ENCODE peak calls at places on chromosomes 5 and 9, in five cellular contexts. One of them, this sample, is unnamed.

GRCh38 chr5:80698369-80698768 is 43.6 kb upstream of the DHFR start:
- DNase-seq in OCI-LY7: no peak
- DNase-seq in GM23338: no peak
- DNase-seq in Karpas-422: no peak
- DNase-seq in PC-3: no peak
- DNase-seq in this sample: no peak

GRCh38 chr9:2574215-2574614 is 47.4 kb upstream of the VLDLR start:
- DNase-seq in OCI-LY7: no peak
- DNase-seq in GM23338: no peak
- DNase-seq in Karpas-422: no peak
- DNase-seq in PC-3: peak
- DNase-seq in this sample: no peak

GRCh38 chr9:23962101-23962500 is 136.1 kb upstream of the ELAVL2 start:
- DNase-seq in OCI-LY7: no peak
- DNase-seq in GM23338: peak
- DNase-seq in Karpas-422: no peak
- DNase-seq in PC-3: peak
- DNase-seq in this sample: no peak

GRCh38 chr9:33867747-33868429 is 50.9 kb downstream of the UBE2R2 start:
- DNase-seq in OCI-LY7: peak
- DNase-seq in GM23338: no peak
- DNase-seq in Karpas-422: no peak
- DNase-seq in PC-3: no peak
- DNase-seq in this sample: peak

GRCh38 chr5:107470007-107470582 is 200.6 kb downstream of the EFNA5 start:
- DNase-seq in OCI-LY7: no peak
- DNase-seq in GM23338: no peak
- DNase-seq in Karpas-422: no peak
- DNase-seq in PC-3: peak
- DNase-seq in this sample: no peak

GRCh38 chr9:124295097-124295794 is 37.5 kb downstream of the NEK6 start:
- DNase-seq in OCI-LY7: no peak
- DNase-seq in GM23338: no peak
- DNase-seq in Karpas-422: no peak
- DNase-seq in PC-3: no peak
- DNase-seq in this sample: peak

GRCh38 chr5:149228610-149229297 is 42.9 kb upstream of the AFAP1L1 start:
- DNase-seq in OCI-LY7: no peak
- DNase-seq in GM23338: peak
- DNase-seq in Karpas-422: peak
- DNase-seq in PC-3: peak
- DNase-seq in this sample: peak

GRCh38 chr5:149707097-149707496 is 23.0 kb upstream of the PPARGC1B start:
- DNase-seq in OCI-LY7: no peak
- DNase-seq in GM23338: no peak
- DNase-seq in Karpas-422: no peak
- DNase-seq in PC-3: no peak
- DNase-seq in this sample: no peak

DNA sequence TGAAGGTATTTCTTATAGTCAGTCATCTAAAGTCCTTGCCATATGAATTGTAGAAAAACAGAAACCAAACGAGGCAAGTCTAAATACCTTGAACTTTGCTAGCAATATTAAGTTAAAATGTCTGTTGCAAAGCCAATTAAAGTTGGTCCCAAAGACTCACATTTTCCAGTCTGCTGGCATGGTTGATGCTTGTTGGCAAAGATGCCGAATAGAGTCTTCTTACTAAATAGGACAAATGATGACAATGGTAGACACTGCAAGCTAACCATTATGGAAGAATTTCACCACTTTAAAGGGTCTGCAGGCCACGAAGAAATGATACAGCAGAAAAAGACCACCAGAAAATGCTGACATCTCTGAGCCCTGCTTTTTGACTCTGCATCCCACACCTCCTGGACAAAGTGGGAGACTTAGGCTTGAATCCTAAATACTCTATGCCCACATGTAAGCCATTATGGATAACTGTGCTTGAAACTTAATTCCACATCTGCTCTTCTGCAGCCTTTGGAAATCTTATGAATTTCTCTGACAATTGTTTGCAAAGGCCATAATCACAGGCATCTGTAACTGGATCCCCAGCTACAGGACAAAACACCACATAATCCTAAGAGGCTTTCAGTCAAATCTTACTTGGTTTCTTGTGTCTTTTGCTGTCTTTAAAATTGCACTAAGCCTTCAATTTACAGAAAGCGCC is 61.3 kb downstream of the LHFPL2 start:
- DNase-seq in OCI-LY7: no peak
- DNase-seq in GM23338: no peak
- DNase-seq in Karpas-422: no peak
- DNase-seq in PC-3: no peak
- DNase-seq in this sample: no peak
- H3K27ac ChIP-seq in OCI-LY7: no peak
- H3K27ac ChIP-seq in GM23338: no peak
- H3K27ac ChIP-seq in Karpas-422: no peak
- H3K27ac ChIP-seq in PC-3: peak
- H3K27ac ChIP-seq in this sample: peak

GRCh38 chr9:71628247-71628646 is 140.1 kb downstream of the CEMIP2 start:
- DNase-seq in OCI-LY7: no peak
- DNase-seq in GM23338: peak
- DNase-seq in Karpas-422: no peak
- DNase-seq in PC-3: peak
- DNase-seq in this sample: no peak

GRCh38 chr9:71626395-71626794 is 141.9 kb downstream of the CEMIP2 start:
- DNase-seq in OCI-LY7: no peak
- DNase-seq in GM23338: no peak
- DNase-seq in Karpas-422: no peak
- DNase-seq in PC-3: peak
- DNase-seq in this sample: no peak

GRCh38 chr9:71627537-71627936 is 140.8 kb downstream of the CEMIP2 start:
- DNase-seq in OCI-LY7: no peak
- DNase-seq in GM23338: no peak
- DNase-seq in Karpas-422: no peak
- DNase-seq in PC-3: no peak
- DNase-seq in this sample: no peak

GRCh38 chr9:71620806-71621205 is 147.5 kb downstream of the CEMIP2 start:
- DNase-seq in OCI-LY7: no peak
- DNase-seq in GM23338: no peak
- DNase-seq in Karpas-422: no peak
- DNase-seq in PC-3: no peak
- DNase-seq in this sample: no peak

GRCh38 chr9:71624728-71625127 is 143.6 kb downstream of the CEMIP2 start:
- DNase-seq in OCI-LY7: no peak
- DNase-seq in GM23338: peak
- DNase-seq in Karpas-422: no peak
- DNase-seq in PC-3: no peak
- DNase-seq in this sample: no peak
- H3K4me2 ChIP-seq in OCI-LY7: no peak
- H3K4me2 ChIP-seq in GM23338: no peak
- H3K4me2 ChIP-seq in Karpas-422: no peak
- H3K4me2 ChIP-seq in PC-3: no peak
- H3K4me2 ChIP-seq in this sample: no peak

GRCh38 chr5:33588654-33589372 is 148.0 kb downstream of the TARS1 start:
- DNase-seq in OCI-LY7: peak
- DNase-seq in GM23338: peak
- DNase-seq in Karpas-422: peak
- DNase-seq in PC-3: peak
- DNase-seq in this sample: no peak

GRCh38 chr5:33594006-33594405 is 153.2 kb downstream of the TARS1 start:
- DNase-seq in OCI-LY7: no peak
- DNase-seq in GM23338: no peak
- DNase-seq in Karpas-422: no peak
- DNase-seq in PC-3: no peak
- DNase-seq in this sample: peak

GRCh38 chr5:33595303-33595702 is 154.5 kb downstream of the TARS1 start:
- DNase-seq in OCI-LY7: no peak
- DNase-seq in GM23338: peak
- DNase-seq in Karpas-422: no peak
- DNase-seq in PC-3: no peak
- DNase-seq in this sample: no peak

GRCh38 chr5:33592245-33592644 is 151.5 kb downstream of the TARS1 start:
- DNase-seq in OCI-LY7: no peak
- DNase-seq in GM23338: no peak
- DNase-seq in Karpas-422: no peak
- DNase-seq in PC-3: no peak
- DNase-seq in this sample: no peak
- H3K27ac ChIP-seq in OCI-LY7: no peak
- H3K27ac ChIP-seq in GM23338: no peak
- H3K27ac ChIP-seq in Karpas-422: no peak
- H3K27ac ChIP-seq in PC-3: no peak
- H3K27ac ChIP-seq in this sample: no peak

GRCh38 chr5:60516688-60517087 is 183.3 kb downstream of the DEPDC1B start:
- DNase-seq in OCI-LY7: no peak
- DNase-seq in GM23338: peak
- DNase-seq in Karpas-422: no peak
- DNase-seq in PC-3: no peak
- DNase-seq in this sample: no peak

GRCh38 chr5:60517850-60518249 is 182.1 kb downstream of the DEPDC1B start:
- DNase-seq in OCI-LY7: no peak
- DNase-seq in GM23338: no peak
- DNase-seq in Karpas-422: no peak
- DNase-seq in PC-3: no peak
- DNase-seq in this sample: no peak

GRCh38 chr5:60510663-60511062 is 189.3 kb downstream of the DEPDC1B start:
- DNase-seq in OCI-LY7: no peak
- DNase-seq in GM23338: peak
- DNase-seq in Karpas-422: no peak
- DNase-seq in PC-3: no peak
- DNase-seq in this sample: no peak

GRCh38 chr5:60517094-60517694 is 182.8 kb downstream of the DEPDC1B start:
- DNase-seq in OCI-LY7: no peak
- DNase-seq in GM23338: no peak
- DNase-seq in Karpas-422: no peak
- DNase-seq in PC-3: no peak
- DNase-seq in this sample: no peak

DNA sequence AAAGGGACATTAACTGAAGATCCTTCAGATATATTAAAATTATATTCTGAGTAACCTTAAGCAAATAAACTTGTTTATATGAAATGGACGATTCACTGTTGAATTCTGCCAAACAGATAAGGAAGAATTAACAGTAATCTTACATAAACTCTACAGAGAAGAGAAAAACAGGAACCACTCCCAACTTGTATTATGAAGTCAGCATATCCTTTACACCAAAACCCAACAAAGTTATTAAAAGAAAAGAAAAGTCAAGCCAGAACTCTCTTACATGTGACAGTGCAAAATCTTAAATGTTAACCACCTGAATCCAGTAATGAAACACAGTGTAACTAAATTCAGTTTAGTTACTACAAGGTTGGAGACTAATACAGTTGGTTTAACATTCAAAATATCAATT is 185.8 kb downstream of the DEPDC1B start:
- DNase-seq in OCI-LY7: no peak
- DNase-seq in GM23338: no peak
- DNase-seq in Karpas-422: no peak
- DNase-seq in PC-3: no peak
- DNase-seq in this sample: no peak
- H3K4me2 ChIP-seq in OCI-LY7: no peak
- H3K4me2 ChIP-seq in GM23338: no peak
- H3K4me2 ChIP-seq in Karpas-422: peak
- H3K4me2 ChIP-seq in PC-3: no peak
- H3K4me2 ChIP-seq in this sample: no peak

DNA sequence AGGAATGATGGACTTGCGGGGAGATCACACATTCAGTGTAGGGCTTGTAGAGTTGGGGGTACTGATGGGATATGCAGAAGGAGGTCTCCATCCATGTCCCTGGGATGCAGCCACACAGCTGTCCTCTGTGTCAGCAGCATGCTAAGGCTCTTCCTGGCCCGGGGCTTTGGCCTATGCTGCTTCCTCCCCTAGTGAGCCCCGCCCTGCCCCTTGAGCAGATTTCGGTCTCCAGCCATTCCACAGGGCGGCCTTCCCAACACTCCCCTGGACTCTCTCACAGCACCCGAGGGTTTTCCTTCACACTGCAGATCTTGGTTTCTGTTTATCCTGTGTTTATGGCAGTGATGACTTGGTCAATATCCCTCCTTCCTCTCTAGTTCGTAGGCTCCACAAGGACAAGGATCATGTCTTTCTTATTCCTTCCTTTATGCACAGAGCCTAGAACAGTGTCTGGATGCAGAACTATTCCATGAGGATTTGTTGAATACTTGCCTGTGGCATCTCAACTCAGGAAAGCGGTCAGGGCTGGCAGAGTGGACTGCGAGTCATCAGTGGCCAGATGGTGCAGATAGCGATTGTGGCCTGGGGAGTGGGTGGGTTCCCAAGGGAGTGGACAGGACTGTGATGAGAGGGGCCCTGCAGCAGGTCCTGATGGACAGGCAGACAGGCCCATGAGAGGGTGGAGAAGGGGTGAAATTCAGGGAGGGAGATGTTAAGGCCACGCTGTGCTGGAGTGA is 114.2 kb downstream of the RGS3 start:
- DNase-seq in OCI-LY7: no peak
- DNase-seq in GM23338: no peak
- DNase-seq in Karpas-422: no peak
- DNase-seq in PC-3: peak
- DNase-seq in this sample: peak
- H3K27ac ChIP-seq in OCI-LY7: peak
- H3K27ac ChIP-seq in GM23338: no peak
- H3K27ac ChIP-seq in Karpas-422: no peak
- H3K27ac ChIP-seq in PC-3: peak
- H3K27ac ChIP-seq in this sample: peak

GRCh38 chr9:122053546-122053945 is 39.6 kb downstream of the TTLL11 start:
- DNase-seq in OCI-LY7: no peak
- DNase-seq in GM23338: no peak
- DNase-seq in Karpas-422: no peak
- DNase-seq in PC-3: no peak
- DNase-seq in this sample: no peak
- H3K4me2 ChIP-seq in OCI-LY7: no peak
- H3K4me2 ChIP-seq in GM23338: no peak
- H3K4me2 ChIP-seq in Karpas-422: no peak
- H3K4me2 ChIP-seq in PC-3: no peak
- H3K4me2 ChIP-seq in this sample: no peak